ENCODE peak calls at places on chromosomes 4 and X, in four cellular contexts. D is HepG2, U is SK-N-SH, L is K562. Y is an unnamed sample.

GRCh38 chr4:142845293-142846070 is 619 bp downstream of the INPP4B start:
- DNase-seq in U (peak), L (no peak), D (no peak), Y (no peak)

GRCh38 chr4:53552711-53553110 is 38.6 kb downstream of the LNX1 start:
- DNase-seq in D (no peak), L (no peak), U (no peak), Y (no peak)

GRCh38 chr4:65671402-65671801 is 1.1 kb upstream of the EPHA5 start:
- DNase-seq in U (no peak), D (peak), L (no peak), Y (no peak)

GRCh38 chr4:37682701-37683401 is 3.3 kb downstream of the RELL1 start:
- DNase-seq in L (no peak), D (peak), U (no peak), Y (no peak)

GRCh38 chrX:40132751-40133150 is 35.0 kb upstream of the BCOR start:
- DNase-seq in U (no peak), L (peak), D (no peak), Y (peak)

GRCh38 chrX:3094261-3094660 is 53.0 kb downstream of the ARSF start:
- DNase-seq in D (no peak), U (no peak), L (no peak), Y (peak)

GRCh38 chrX:47447607-47448006 is 35.4 kb downstream of the ZNF41 start:
- DNase-seq in D (no peak), L (no peak), U (no peak), Y (no peak)

GRCh38 chrX:53718073-53718472 is 31.6 kb upstream of the HUWE1 start:
- DNase-seq in U (no peak), D (no peak), L (no peak), Y (no peak)

GRCh38 chr4:189374176-189374575 is 566.5 kb upstream of the FRG1 start:
- DNase-seq in L (no peak), U (no peak), D (no peak), Y (no peak)

GRCh38 chrX:373641-374471 is 12.9 kb downstream of the PPP2R3B start:
- DNase-seq in L (no peak), D (peak), U (no peak), Y (no peak)

GRCh38 chr4:1035510-1035909 is 24.1 kb downstream of the FGFRL1 start:
- DNase-seq in D (peak), L (no peak), U (no peak), Y (no peak)

DNA sequence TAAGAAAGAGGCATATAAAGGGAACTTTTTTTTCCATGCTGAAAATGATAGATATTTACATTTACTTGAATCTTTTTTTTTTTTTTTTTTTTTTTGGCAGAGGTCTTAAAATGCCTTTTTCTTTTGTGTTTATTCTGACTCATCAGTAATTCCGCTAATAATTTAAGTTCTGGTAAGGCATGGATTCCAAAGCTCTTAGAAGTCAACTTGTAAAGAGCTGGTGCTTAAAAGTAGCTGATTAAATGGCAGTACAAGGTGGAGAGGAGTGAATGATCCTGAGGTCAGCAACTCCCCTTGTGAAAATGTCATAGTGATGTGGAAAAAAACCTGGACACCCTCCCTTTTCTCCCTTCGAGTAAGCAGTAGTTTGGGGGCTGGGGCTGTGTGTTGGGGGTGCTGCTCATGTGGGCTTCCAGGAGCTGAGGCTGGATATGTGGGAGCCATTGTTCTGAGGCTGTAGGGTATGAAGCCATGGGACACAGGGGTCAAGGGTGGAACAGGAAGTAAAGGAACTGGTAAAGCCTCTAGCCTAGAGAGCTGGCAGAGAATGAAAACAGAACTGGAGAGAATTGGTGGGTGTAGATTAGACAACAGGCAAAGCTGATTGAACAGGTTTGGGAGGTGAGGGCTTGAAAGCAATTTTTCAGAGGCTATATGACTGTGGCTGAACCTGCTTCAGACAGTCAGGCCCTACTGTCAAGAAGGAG is 41.0 kb upstream of the PITX2 start:
- DNase-seq in U (no peak), D (no peak), L (no peak), Y (no peak)
- TF ChIP-seq ELF1 in U (no peak), D (no peak), L (no peak), Y (no peak)

GRCh38 chr4:125123710-125124109 is 191.0 kb upstream of the FAT4 start:
- DNase-seq in U (no peak), D (no peak), L (no peak), Y (no peak)
- TF ChIP-seq ELF1 in U (no peak), D (no peak), L (no peak), Y (no peak)

GRCh38 chr4:41213563-41214157 is 682 bp downstream of the APBB2 start:
- DNase-seq in L (no peak), D (no peak), U (no peak), Y (no peak)
- TF ChIP-seq ELF1 in L (no peak), D (no peak), U (no peak), Y (no peak)

GRCh38 chr4:80027611-80028010 is 45.4 kb downstream of the ANTXR2 start:
- DNase-seq in U (no peak), L (no peak), D (no peak), Y (no peak)

GRCh38 chr4:80029364-80029763 is 43.7 kb downstream of the ANTXR2 start:
- DNase-seq in U (no peak), L (no peak), D (no peak), Y (no peak)

GRCh38 chr4:80024335-80024734 is 48.7 kb downstream of the ANTXR2 start:
- DNase-seq in L (no peak), D (no peak), U (no peak), Y (no peak)

DNA sequence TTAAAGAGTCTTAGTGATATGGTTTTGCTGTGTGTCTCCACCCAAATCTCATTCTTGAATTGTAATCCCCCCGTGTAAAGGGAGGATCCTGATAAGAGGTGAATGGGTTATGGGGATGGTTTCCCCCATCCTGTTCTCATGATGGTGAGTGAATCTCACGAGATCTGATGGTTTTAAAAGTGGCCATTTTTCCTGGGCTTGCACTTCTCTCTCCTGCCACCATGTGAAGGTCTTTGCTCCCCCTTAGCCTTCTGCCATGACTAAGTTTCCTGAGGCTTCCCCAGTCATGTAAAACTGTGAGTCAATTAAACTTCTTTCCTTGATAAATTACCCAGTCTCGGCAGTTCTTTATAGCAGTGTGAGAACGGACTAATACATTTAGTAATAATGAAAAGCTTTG is 46.9 kb downstream of the ANTXR2 start:
- DNase-seq in D (no peak), L (peak), U (no peak), Y (no peak)
- TF ChIP-seq ELF1 in D (no peak), L (no peak), U (no peak), Y (no peak)

GRCh38 chrX:118595501-118596042 is 100.0 kb downstream of the DOCK11 start:
- DNase-seq in L (no peak), U (no peak), D (no peak), Y (no peak)
- TF ChIP-seq ELF1 in L (no peak), U (no peak), D (no peak), Y (no peak)

Y was measured in HCT116.